ENCODE peak calls at places on chromosomes 3 and 15, in four cellular contexts. S is small intestine, N is GM23248, H is spleen. O is an unnamed sample.

GRCh38 chr3:62343755-62344154 is 29.6 kb downstream of the FEZF2 start:
- DNase-seq in S (no peak), N (no peak), H (no peak), O (no peak)

GRCh38 chr15:52794665-52795463 is 4.7 kb upstream of the ONECUT1 start:
- DNase-seq in S (no peak), N (no peak), H (no peak), O (no peak)

GRCh38 chr15:67127925-67128324 is 62.5 kb downstream of the SMAD3 start:
- DNase-seq in S (no peak), N (peak), H (no peak), O (no peak)

GRCh38 chr3:45992133-45992729 is 3.4 kb downstream of the FYCO1 start:
- DNase-seq in S (no peak), N (peak), H (no peak), O (no peak)

GRCh38 chr15:78353093-78353492 is 12.9 kb downstream of the CRABP1 start:
- DNase-seq in S (no peak), N (peak), H (no peak), O (no peak)

GRCh38 chr3:45817788-45818523 is 21.6 kb upstream of the SLC6A20 start:
- DNase-seq in S (peak), N (peak), H (no peak), O (peak)

GRCh38 chr15:64574220-64574994 is 114.0 kb downstream of the ZNF609 start:
- DNase-seq in S (peak), N (peak), H (no peak), O (no peak)

GRCh38 chr15:68402432-68403160 is 29.4 kb downstream of the ITGA11 start:
- DNase-seq in S (no peak), N (no peak), H (peak), O (no peak)

GRCh38 chr3:9912294-9912935 is 4.5 kb upstream of the IL17RC start:
- DNase-seq in S (peak), N (peak), H (no peak), O (no peak)

GRCh38 chr3:120928991-120929390 is 21.0 kb downstream of the STXBP5L start:
- DNase-seq in S (no peak), N (no peak), H (no peak), O (no peak)

GRCh38 chr15:60901647-60902046 is 327.5 kb downstream of the RORA start:
- DNase-seq in S (no peak), N (no peak), H (no peak), O (no peak)

DNA sequence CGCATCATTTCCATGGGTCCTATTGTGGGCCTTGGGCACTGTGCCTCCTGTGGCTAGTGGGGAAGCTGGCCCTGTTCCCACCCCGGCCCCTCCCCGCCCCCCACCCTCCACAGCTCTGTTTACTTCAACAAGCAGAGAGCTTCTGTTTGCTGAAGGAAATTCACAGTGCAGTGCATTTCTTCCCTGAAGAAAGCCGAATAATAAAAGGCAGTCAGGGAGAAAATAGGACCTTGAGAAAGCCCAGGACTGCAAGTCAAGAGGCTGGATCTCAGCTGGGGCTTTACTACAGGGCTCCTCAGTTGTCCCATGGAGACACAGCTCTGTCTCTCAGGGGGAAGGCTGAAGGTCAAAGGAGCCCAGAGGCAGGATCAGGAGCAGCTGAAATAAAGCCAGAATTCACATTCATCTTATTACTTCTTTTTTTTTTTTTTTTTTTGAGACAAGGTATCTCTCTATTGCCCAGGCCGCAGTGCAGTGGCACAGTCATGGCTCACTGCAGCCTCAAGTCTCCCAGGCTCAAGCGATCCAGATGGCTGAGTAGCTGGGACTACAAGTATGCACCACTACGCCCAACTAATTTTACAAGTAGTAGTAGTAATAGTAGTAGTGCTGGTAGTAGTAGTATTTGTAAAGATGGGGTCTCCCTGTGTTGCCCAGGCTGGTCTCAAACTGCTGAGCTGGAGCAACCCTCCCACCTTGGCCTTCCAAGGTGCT is 33.0 kb upstream of the LACTB start:
- DNase-seq in S (no peak), N (no peak), H (no peak), O (peak)
- H3K27ac ChIP-seq in S (no peak), N (peak), H (peak), O (peak)

GRCh38 chr3:12508316-12508715 is 24.0 kb downstream of the TSEN2 start:
- DNase-seq in S (no peak), N (peak), H (no peak), O (no peak)
- H3K27ac ChIP-seq in S (no peak), N (peak), H (no peak), O (no peak)

GRCh38 chr3:123100192-123100776 is 33.5 kb downstream of the PDIA5 start:
- DNase-seq in S (no peak), N (no peak), H (peak), O (no peak)

GRCh38 chr3:123102249-123102648 is 35.4 kb downstream of the PDIA5 start:
- DNase-seq in S (no peak), N (no peak), H (no peak), O (no peak)

GRCh38 chr3:123096701-123097100 is 29.9 kb downstream of the PDIA5 start:
- DNase-seq in S (no peak), N (peak), H (peak), O (peak)

GRCh38 chr3:123098411-123099330 is 31.8 kb downstream of the PDIA5 start:
- DNase-seq in S (peak), N (peak), H (peak), O (no peak)

GRCh38 chr3:123099331-123100191 is 32.7 kb downstream of the PDIA5 start:
- DNase-seq in S (no peak), N (no peak), H (peak), O (no peak)
- H3K27ac ChIP-seq in S (no peak), N (no peak), H (no peak), O (no peak)

GRCh38 chr3:11791339-11792200 is 55.1 kb downstream of the TAMM41 start:
- DNase-seq in S (peak), N (no peak), H (no peak), O (no peak)
- H3K27ac ChIP-seq in S (no peak), N (no peak), H (no peak), O (no peak)

GRCh38 chr3:124993462-124993861 is 58.9 kb upstream of the MUC13 start:
- DNase-seq in S (no peak), N (peak), H (no peak), O (no peak)
- H3K27ac ChIP-seq in S (no peak), N (peak), H (no peak), O (peak)

GRCh38 chr3:152305075-152305474 is 36.3 kb downstream of the MBNL1 start:
- DNase-seq in S (no peak), N (no peak), H (no peak), O (no peak)
- H3K27ac ChIP-seq in S (no peak), N (peak), H (no peak), O (peak)

GRCh38 chr3:158728851-158729250 is 3.4 kb downstream of the RARRES1 start:
- DNase-seq in S (no peak), N (no peak), H (no peak), O (no peak)
- H3K27ac ChIP-seq in S (no peak), N (no peak), H (no peak), O (no peak)

DNA sequence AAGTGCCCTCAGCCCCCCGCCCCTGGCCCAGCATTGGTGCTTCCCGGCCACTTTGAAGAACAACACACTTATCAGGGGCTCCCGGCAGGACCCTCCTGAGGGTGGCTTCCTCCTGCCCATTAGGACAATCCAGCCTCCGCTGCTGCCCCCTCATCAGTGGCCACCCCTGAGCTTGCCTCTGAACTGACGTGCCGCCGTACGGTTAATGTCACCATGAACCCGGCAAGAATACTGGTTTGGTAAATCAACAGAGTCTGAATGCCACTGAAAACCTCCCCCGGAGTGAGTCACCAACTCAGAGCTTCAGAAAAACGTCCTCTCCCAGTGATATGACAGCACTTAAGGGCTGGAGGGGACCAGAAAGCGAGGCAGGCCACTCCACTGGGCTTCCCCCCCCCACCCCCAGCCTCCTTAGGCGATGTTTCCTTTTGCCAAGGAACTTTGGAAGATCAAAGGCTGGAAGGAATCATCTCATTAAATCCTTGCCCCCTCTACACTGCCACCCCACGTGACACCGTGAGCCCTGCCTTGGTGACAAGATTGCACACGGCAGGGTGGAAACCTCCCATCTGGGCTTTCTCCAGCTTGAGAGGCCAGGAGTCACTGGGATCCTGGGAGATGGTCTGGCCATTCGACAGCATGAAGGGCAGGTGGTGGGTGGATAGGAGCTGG is 142.1 kb downstream of the NUP210 start:
- DNase-seq in S (no peak), N (peak), H (peak), O (no peak)
- H3K27ac ChIP-seq in S (no peak), N (no peak), H (peak), O (no peak)

DNA sequence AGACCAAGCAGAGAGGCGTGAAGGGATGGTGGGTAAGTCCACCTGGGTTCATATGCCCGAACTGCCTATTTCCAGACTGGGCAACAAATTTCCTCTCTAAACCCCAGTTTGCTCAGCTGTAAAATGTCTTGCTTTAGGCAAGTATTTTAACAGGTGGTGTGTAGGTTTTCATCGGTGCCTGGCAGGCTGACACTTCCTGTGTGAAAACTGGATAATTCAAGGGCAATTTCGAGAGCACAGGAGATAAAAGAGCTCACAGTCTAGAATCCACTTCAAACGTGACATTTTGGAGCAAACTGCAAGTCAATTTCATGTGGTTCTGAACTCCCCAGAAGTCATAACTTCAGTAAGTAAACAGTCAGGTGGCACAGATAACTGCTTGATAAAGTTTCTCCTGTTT is 112.2 kb downstream of the OXNAD1 start:
- DNase-seq in S (no peak), N (no peak), H (no peak), O (no peak)
- H3K27ac ChIP-seq in S (no peak), N (no peak), H (peak), O (peak)